ENCODE peak calls at places on chromosome 16, in ten cellular contexts. B is Right ventricle myocardium superior; G is T-helper 1 cell; I is choroid plexus epithelial cell; J is IMR-90; R is heart left ventricle; A is skeletal muscle cell; X is CD4-positive, CD25-positive, alpha-beta regulatory T cell; U is NCI-H1092; D is activated B cell treated with CpG ODN at 0.5 μM for 24 hours. W is an unnamed sample.

GRCh38 chr16:57253410-57253927 is 8.4 kb downstream of the ARL2BP start:
- DNase-seq in I (no peak), R (no peak), U (no peak), D (no peak), B (no peak), X (no peak), G (no peak), J (no peak), A (no peak), W (no peak)

GRCh38 chr16:90015586-90016338 is 3.5 kb downstream of the DBNDD1 start:
- DNase-seq in U (no peak), J (no peak), B (no peak), A (no peak), D (no peak), G (no peak), X (no peak), I (no peak), R (no peak), W (no peak)

GRCh38 chr16:64478258-64478906 is 643.5 kb downstream of the CDH11 start:
- DNase-seq in I (peak; percentile 91), A (peak; percentile 61), R (no peak), X (no peak), B (no peak), D (no peak), G (no peak), J (peak; percentile 54), U (no peak), W (no peak)

GRCh38 chr16:30697264-30698138 is 1.5 kb upstream of the SRCAP start:
- DNase-seq in A (peak; percentile 91), R (no peak), I (peak; percentile 98), X (no peak), B (no peak), G (no peak), J (peak; percentile 94), U (peak; percentile 97), D (no peak), W (no peak)

GRCh38 chr16:11669380-11670146 is 1.3 kb downstream of the SNN start:
- DNase-seq in D (peak; percentile 61), B (peak; percentile 74), R (peak; percentile 61), U (no peak), J (peak; percentile 16), I (peak; percentile 23), G (no peak), A (no peak), X (peak; percentile 30), W (no peak)

GRCh38 chr16:57585051-57585687 is 42.7 kb downstream of the ADGRG5 start:
- DNase-seq in U (no peak), D (no peak), A (no peak), R (no peak), X (no peak), J (no peak), I (no peak), B (no peak), G (no peak), W (no peak)

GRCh38 chr16:88763502-88764053 is 21.4 kb downstream of the PIEZO1 start:
- DNase-seq in R (no peak), B (no peak), X (no peak), J (no peak), G (no peak), D (no peak), U (no peak), A (no peak), I (no peak), W (no peak)

GRCh38 chr16:87657621-87658192 is 55.4 kb downstream of the JPH3 start:
- DNase-seq in U (no peak), G (no peak), A (no peak), X (no peak), I (peak; percentile 8), J (no peak), R (no peak), B (no peak), D (no peak), W (no peak)

GRCh38 chr16:24988593-24989338 is 26.4 kb downstream of the ARHGAP17 start:
- DNase-seq in D (no peak), J (peak; percentile 76), U (no peak), B (no peak), I (peak; percentile 80), X (no peak), A (no peak), R (peak; percentile 62), G (no peak), W (no peak)

GRCh38 chr16:46803373-46803772 is 27.6 kb downstream of the C16orf87 start:
- DNase-seq in U (no peak), G (no peak), I (no peak), R (no peak), B (no peak), A (no peak), J (no peak), D (no peak), X (no peak), W (no peak)

GRCh38 chr16:48901712-48902374 is 291.9 kb upstream of the N4BP1 start:
- DNase-seq in B (no peak), I (no peak), J (no peak), U (peak; percentile 9), X (no peak), D (no peak), G (no peak), A (no peak), R (no peak), W (no peak)

GRCh38 chr16:50901062-50901461 is 159.2 kb downstream of the CYLD start:
- DNase-seq in I (no peak), U (no peak), G (no peak), A (no peak), X (no peak), D (no peak), R (no peak), J (no peak), B (no peak), W (no peak)

GRCh38 chr16:31355701-31356100 is 725 bp downstream of the ITGAX start:
- DNase-seq in B (no peak), A (no peak), U (no peak), J (no peak), G (no peak), X (no peak), D (no peak), R (no peak), I (no peak), W (no peak)

GRCh38 chr16:58393138-58393504 is 850 bp downstream of the GINS3 start:
- DNase-seq in A (no peak), R (no peak), I (peak; percentile 14), D (no peak), X (no peak), B (no peak), G (no peak), J (no peak), U (no peak), W (no peak)

GRCh38 chr16:19137621-19138128 is 23.9 kb downstream of the ITPRIPL2 start:
- DNase-seq in U (no peak), G (no peak), A (no peak), I (no peak), R (no peak), D (no peak), J (no peak), B (no peak), X (no peak), W (no peak)

GRCh38 chr16:75497558-75497957 is 2.3 kb upstream of the CHST6 start:
- DNase-seq in G (no peak), U (no peak), A (no peak), D (no peak), J (no peak), X (no peak), R (no peak), I (no peak), B (no peak), W (no peak)

GRCh38 chr16:29688172-29688571 is 9.2 kb downstream of the QPRT start:
- DNase-seq in X (no peak), U (no peak), J (no peak), A (no peak), R (no peak), B (no peak), I (no peak), G (no peak), D (no peak), W (no peak)

GRCh38 chr16:2691491-2692248 is 9.3 kb downstream of the KCTD5 start:
- DNase-seq in I (no peak), U (peak; percentile 49), B (peak; percentile 72), J (no peak), D (no peak), A (no peak), R (no peak), X (no peak), G (no peak), W (peak; percentile 5)

GRCh38 chr16:29111421-29111820 is 126.6 kb downstream of the LAT start:
- DNase-seq in D (no peak), J (no peak), B (no peak), A (no peak), X (no peak), U (no peak), G (no peak), R (no peak), I (no peak), W (no peak)

GRCh38 chr16:85574672-85575475 is 38.2 kb upstream of the GSE1 start:
- DNase-seq in D (no peak), R (no peak), J (no peak), U (no peak), X (no peak), G (no peak), I (no peak), A (no peak), B (no peak), W (peak; percentile 65)

GRCh38 chr16:53949716-53950410 is 245.9 kb downstream of the FTO start:
- DNase-seq in X (no peak), D (no peak), I (peak; percentile 14), G (no peak), J (no peak), B (no peak), U (no peak), A (no peak), R (no peak), W (peak; percentile 2)

GRCh38 chr16:3192476-3193019 is 4.5 kb downstream of the OR1F1 start:
- DNase-seq in G (no peak), R (no peak), D (no peak), I (no peak), B (no peak), J (no peak), U (no peak), A (no peak), X (no peak), W (no peak)

GRCh38 chr16:55297910-55298175 is 26.2 kb upstream of the IRX6 start:
- DNase-seq in G (no peak), U (no peak), D (no peak), J (peak; percentile 4), R (no peak), I (no peak), X (no peak), B (no peak), A (no peak), W (no peak)

GRCh38 chr16:68331879-68332410 is 21.1 kb downstream of the PRMT7 start:
- DNase-seq in G (no peak), X (no peak), U (no peak), I (peak; percentile 74), B (no peak), J (peak; percentile 83), R (no peak), D (no peak), A (no peak), W (no peak)

GRCh38 chr16:52050418-52050817 is 496.5 kb downstream of the TOX3 start:
- DNase-seq in I (peak; percentile 2), X (no peak), B (no peak), A (no peak), U (no peak), D (no peak), J (peak; percentile 24), R (no peak), G (no peak), W (no peak)

GRCh38 chr16:7227193-7227825 is 105.3 kb upstream of the RBFOX1 start:
- DNase-seq in R (no peak), D (no peak), I (no peak), A (no peak), X (no peak), B (no peak), J (no peak), G (no peak), U (peak; percentile 40), W (no peak)

GRCh38 chr16:78918805-78919204 is 681.7 kb downstream of the MAF start:
- DNase-seq in J (no peak), A (no peak), X (no peak), I (no peak), G (no peak), D (no peak), R (no peak), B (no peak), U (no peak), W (no peak)

W was measured in NCI-H2081.